ENCODE peak calls at places on chromosomes 5 and 9, in six cellular contexts. O, S, M, A, D and P are unnamed samples.

GRCh38 chr9:115209601-115210306 is 91.8 kb upstream of the TNC start:
- DNase-seq in S (no peak), M (peak; percentile 58), O (no peak), D (no peak), A (no peak), P (no peak)

GRCh38 chr9:6777218-6777902 is 19.6 kb downstream of the KDM4C start:
- DNase-seq in O (no peak), D (no peak), A (no peak), S (no peak), M (no peak), P (peak; percentile 52)

GRCh38 chr9:19788614-19789271 is at the start of gene SLC24A2:
- DNase-seq in A (no peak), O (no peak), D (no peak), M (no peak), S (no peak), P (no peak)

GRCh38 chr5:98585661-98586310 is 187.7 kb upstream of the RGMB start:
- DNase-seq in M (no peak), A (no peak), O (no peak), S (no peak), D (no peak), P (no peak)

GRCh38 chr5:65086234-65086886 is 317.6 kb downstream of the CWC27 start:
- DNase-seq in A (no peak), M (no peak), D (no peak), O (no peak), S (no peak), P (no peak)

GRCh38 chr5:156628421-156628820 is 221.7 kb upstream of the PPP1R2B start:
- DNase-seq in D (no peak), S (no peak), M (no peak), O (no peak), A (no peak), P (no peak)

GRCh38 chr9:29176786-29177185 is 1603.5 kb upstream of the C9orf72 start:
- DNase-seq in O (no peak), M (no peak), S (no peak), D (no peak), A (no peak), P (no peak)

GRCh38 chr5:34959323-34959722 is 30.0 kb downstream of the DNAJC21 start:
- DNase-seq in O (no peak), S (no peak), A (no peak), D (no peak), M (peak; percentile 86), P (no peak)

GRCh38 chr9:115591584-115591984 is 473.6 kb upstream of the TNC start:
- DNase-seq in D (peak; percentile 68), O (no peak), S (peak; percentile 59), M (peak; percentile 91), A (peak; percentile 76), P (peak; percentile 75)

GRCh38 chr5:157541452-157542118 is 34.0 kb downstream of the ADAM19 start:
- DNase-seq in O (no peak), D (no peak), S (no peak), A (no peak), M (no peak), P (no peak)

GRCh38 chr5:43134019-43134418 is 13.3 kb downstream of the ZNF131 start:
- DNase-seq in D (no peak), A (no peak), S (no peak), M (no peak), O (no peak), P (no peak)

GRCh38 chr9:124242331-124243194 is 15.2 kb upstream of the NEK6 start:
- DNase-seq in O (no peak), M (no peak), A (peak; percentile 14), D (no peak), S (peak; percentile 54), P (no peak)

GRCh38 chr5:179755022-179755421 is 22.4 kb downstream of the MAML1 start:
- DNase-seq in O (no peak), M (no peak), A (peak; percentile 23), S (no peak), D (no peak), P (no peak)

GRCh38 chr5:174327317-174327864 is 281.9 kb downstream of the NSG2 start:
- DNase-seq in A (peak; percentile 73), D (peak; percentile 21), S (peak; percentile 48), O (no peak), M (no peak), P (peak; percentile 67)

GRCh38 chr5:103122242-103122641 is 2.1 kb downstream of the PPIP5K2 start:
- DNase-seq in M (no peak), O (no peak), D (no peak), A (no peak), S (no peak), P (no peak)

GRCh38 chr9:83691492-83691891 is 16.3 kb downstream of the UBQLN1 start:
- DNase-seq in A (no peak), M (peak; percentile 20), O (no peak), D (no peak), S (no peak), P (no peak)

GRCh38 chr5:172180936-172181335 is 7.1 kb downstream of the STK10 start:
- DNase-seq in S (no peak), O (peak; percentile 51), M (no peak), D (no peak), A (no peak), P (no peak)

GRCh38 chr5:138018844-138019243 is 14.0 kb downstream of the FAM13B start:
- DNase-seq in S (no peak), D (no peak), A (no peak), M (no peak), O (no peak), P (no peak)

GRCh38 chr9:138020120-138020794 is 142.7 kb downstream of the CACNA1B start:
- DNase-seq in A (no peak), M (no peak), D (no peak), S (no peak), O (no peak), P (no peak)

GRCh38 chr9:137977572-137978261 is 100.1 kb downstream of the CACNA1B start:
- DNase-seq in D (no peak), M (no peak), O (no peak), S (no peak), A (no peak), P (no peak)

GRCh38 chr9:135339378-135339973 is 140.1 kb upstream of the PPP1R26 start:
- DNase-seq in A (no peak), O (no peak), M (no peak), D (no peak), S (no peak), P (no peak)

GRCh38 chr9:128595471-128595870 is 43.1 kb downstream of the SPTAN1 start:
- DNase-seq in S (no peak), M (no peak), D (no peak), O (no peak), A (no peak), P (no peak)

GRCh38 chr5:27906481-27906880 is 868.1 kb upstream of the CDH9 start:
- DNase-seq in M (no peak), D (no peak), A (no peak), O (no peak), S (no peak), P (no peak)

GRCh38 chr5:59725393-59725768 is 168.1 kb downstream of the PDE4D start:
- DNase-seq in S (no peak), A (no peak), O (no peak), D (no peak), M (no peak), P (no peak)

GRCh38 chr5:59721741-59722140 is 171.8 kb downstream of the PDE4D start:
- DNase-seq in O (no peak), A (no peak), S (no peak), M (no peak), D (no peak), P (no peak)

GRCh38 chr5:59720063-59720462 is 173.5 kb downstream of the PDE4D start:
- DNase-seq in O (no peak), D (no peak), A (no peak), S (no peak), M (no peak), P (no peak)

GRCh38 chr5:59724482-59725392 is 168.8 kb downstream of the PDE4D start:
- DNase-seq in A (peak; percentile 24), M (no peak), S (peak; percentile 26), O (no peak), D (no peak), P (no peak)

GRCh38 chr5:59722875-59723274 is 170.7 kb downstream of the PDE4D start:
- DNase-seq in O (no peak), D (no peak), M (peak; percentile 42), S (no peak), A (no peak), P (no peak)
- H3K27ac ChIP-seq in O (no peak overlapping the region), D (no peak overlapping the region), M (peak overlapping the region; percentile 25), S (no peak overlapping the region), A (no peak overlapping the region), P (no peak overlapping the region)

GRCh38 chr9:92294297-92294676 is 790 bp upstream of the IARS1 start:
- DNase-seq in S (no peak), M (no peak), A (no peak), O (no peak), D (no peak), P (no peak)

GRCh38 chr9:92293452-92294296 is at the start of gene IARS1:
- DNase-seq in M (peak; percentile 94), D (peak; percentile 99), O (peak; percentile 100), A (peak; percentile 99), S (peak; percentile 99), P (peak; percentile 95)

GRCh38 chr9:92291577-92291976 is 1.9 kb downstream of the IARS1 start:
- DNase-seq in A (no peak), M (no peak), S (no peak), O (no peak), D (no peak), P (no peak)

GRCh38 chr9:92292338-92293074 is 991 bp downstream of the IARS1 start:
- DNase-seq in O (no peak), S (no peak), D (no peak), A (no peak), M (no peak), P (no peak)

GRCh38 chr9:92293075-92293354 is 482 bp downstream of the IARS1 start:
- DNase-seq in A (no peak), O (no peak), D (no peak), S (no peak), M (no peak), P (no peak)
- H3K36me3 ChIP-seq in A (no peaks in the 10 kb centered on the region), O (peaks cover 5% of the 10 kb centered on the region), D (peaks cover 12% of the 10 kb centered on the region), S (peaks cover 16% of the 10 kb centered on the region), M (peaks cover 58% of the 10 kb centered on the region), P (no peaks in the 10 kb centered on the region)

GRCh38 chr9:34558911-34559615 is 30.5 kb downstream of the CNTFR start:
- DNase-seq in A (no peak), D (peak; percentile 47), M (no peak), S (no peak), O (no peak), P (no peak)

GRCh38 chr9:34557421-34558321 is 31.9 kb downstream of the CNTFR start:
- DNase-seq in O (no peak), S (no peak), A (no peak), D (no peak), M (no peak), P (no peak)

GRCh38 chr9:34559616-34560546 is 29.6 kb downstream of the CNTFR start:
- DNase-seq in M (no peak), A (peak; percentile 40), O (no peak), D (no peak), S (peak; percentile 60), P (no peak)

GRCh38 chr9:34556951-34557350 is 32.6 kb downstream of the CNTFR start:
- DNase-seq in D (no peak), M (no peak), S (no peak), O (no peak), A (no peak), P (no peak)

GRCh38 chr9:34558341-34558740 is 31.2 kb downstream of the CNTFR start:
- DNase-seq in A (no peak), S (no peak), O (no peak), M (no peak), D (no peak), P (no peak)
- H3K27ac ChIP-seq in A (no peak overlapping the region), S (no peak overlapping the region), O (no peak overlapping the region), M (no peak overlapping the region), D (peak overlapping the region; percentile 86), P (no peak overlapping the region)

GRCh38 chr5:177520906-177521513 is 4.2 kb upstream of the DDX41 start:
- DNase-seq in M (no peak), O (no peak), A (no peak), S (no peak), D (no peak), P (no peak)
- H3K36me3 ChIP-seq in M (peaks cover 5% of the 10 kb centered on the region), O (peaks cover 11% of the 10 kb centered on the region), A (no peaks in the 10 kb centered on the region), S (peaks cover 16% of the 10 kb centered on the region), D (no peaks in the 10 kb centered on the region), P (peaks cover 32% of the 10 kb centered on the region)